ENCODE peak calls at places on chromosome 7, in four cellular contexts. K is neuronal stem cell, P is mesendoderm, R is mesenchymal stem cell. E is an unnamed sample.

GRCh38 chr7:137001041-137001440 is 132.6 kb downstream of the CHRM2 start:
- DNase-seq in P (no peak), K (no peak), R (peak; percentile 34), E (no peak)

GRCh38 chr7:135291809-135292253 is 58.2 kb downstream of the STRA8 start:
- DNase-seq in P (no peak), R (no peak), K (no peak), E (peak; percentile 8)

GRCh38 chr7:102412548-102412947 is 16.4 kb downstream of the PRKRIP1 start:
- DNase-seq in R (peak; percentile 28), K (no peak), P (peak; percentile 47), E (peak; percentile 53)

GRCh38 chr7:16989883-16990413 is 108.2 kb upstream of the AGR3 start:
- DNase-seq in P (no peak), K (no peak), R (peak; percentile 74), E (no peak)

GRCh38 chr7:33547880-33548279 is 357.5 kb upstream of the BMPER start:
- DNase-seq in K (no peak), R (peak; percentile 37), P (no peak), E (no peak)

GRCh38 chr7:99794585-99795502 is 10.9 kb upstream of the CYP3A4 start:
- DNase-seq in K (no peak), R (no peak), P (no peak), E (no peak)

GRCh38 chr7:127876393-127876792 is 154.8 kb downstream of the LRRC4 start:
- DNase-seq in P (no peak), R (no peak), K (no peak), E (no peak)

GRCh38 chr7:101865031-101865824 is 47.8 kb downstream of the CUX1 start:
- DNase-seq in K (no peak), P (no peak), R (peak; percentile 34), E (no peak)

GRCh38 chr7:22278660-22279059 is 78.3 kb downstream of the RAPGEF5 start:
- DNase-seq in R (no peak), K (no peak), P (no peak), E (no peak)

GRCh38 chr7:66847879-66848810 is 72.9 kb upstream of the TMEM248 start:
- DNase-seq in R (peak; percentile 92), K (no peak), P (peak; percentile 51), E (peak; percentile 55)

GRCh38 chr7:35430547-35431153 is 176.8 kb upstream of the TBX20 start:
- DNase-seq in R (no peak), P (peak; percentile 72), K (no peak), E (peak; percentile 68)

GRCh38 chr7:537911-538634 is 18.4 kb upstream of the PDGFA start:
- DNase-seq in R (peak; percentile 92), K (no peak), P (peak; percentile 93), E (peak; percentile 74)

GRCh38 chr7:102044984-102045673 is 227.7 kb downstream of the CUX1 start:
- DNase-seq in K (no peak), R (no peak), P (no peak), E (no peak)

GRCh38 chr7:17275749-17276671 is 22.4 kb upstream of the AHR start:
- DNase-seq in R (peak; percentile 78), P (no peak), K (no peak), E (no peak)

GRCh38 chr7:155090647-155091046 is 20.5 kb downstream of the HTR5A start:
- DNase-seq in K (no peak), P (no peak), R (no peak), E (no peak)

GRCh38 chr7:1865000-1865808 is 195.1 kb downstream of the ELFN1 start:
- DNase-seq in P (no peak), R (no peak), K (no peak), E (no peak)

GRCh38 chr7:36896956-36897594 is 172.8 kb upstream of the AOAH start:
- DNase-seq in K (no peak), P (peak; percentile 9), R (no peak), E (no peak)

GRCh38 chr7:33921216-33921938 is 16.0 kb downstream of the BMPER start:
- DNase-seq in R (peak; percentile 48), K (no peak), P (no peak), E (no peak)

GRCh38 chr7:131031100-131031868 is 296.4 kb upstream of the MKLN1 start:
- DNase-seq in R (no peak), K (no peak), P (no peak), E (no peak)

GRCh38 chr7:98978672-98979071 is 100.3 kb downstream of the TRRAP start:
- DNase-seq in R (no peak), P (no peak), K (no peak), E (no peak)

GRCh38 chr7:151428393-151429231 is 11.3 kb downstream of the CRYGN start:
- DNase-seq in R (peak; percentile 88), K (peak; percentile 64), P (peak; percentile 80), E (no peak)
- H2BK15ac ChIP-seq in R (no peak overlapping the region), K (no peak overlapping the region), P (no peak overlapping the region), E (no peak overlapping the region)

DNA sequence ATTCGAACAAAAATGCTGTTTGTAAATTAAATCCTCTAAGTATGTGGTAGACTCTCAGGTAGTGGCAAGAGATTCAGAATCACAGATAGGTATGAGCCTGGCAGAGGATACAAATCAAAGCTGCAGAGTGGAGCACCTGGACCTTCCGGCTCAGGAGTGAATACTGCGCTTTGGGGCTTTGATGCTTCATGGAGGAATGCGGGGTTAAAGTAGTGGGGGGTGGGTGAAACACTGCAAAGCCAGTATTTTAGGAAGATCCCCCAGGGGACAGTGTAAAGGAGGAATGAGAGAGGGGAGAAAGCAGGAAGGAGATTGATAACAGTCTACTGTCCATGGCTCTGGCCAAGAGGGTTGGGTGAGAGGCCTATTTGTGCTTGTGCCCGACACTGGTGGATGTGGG is 43.2 kb downstream of the CREB5 start:
- DNase-seq in K (no peak), R (no peak), P (no peak), E (no peak)
- H2BK15ac ChIP-seq in K (no peak overlapping the region), R (no peak overlapping the region), P (no peak overlapping the region), E (no peak overlapping the region)

DNA sequence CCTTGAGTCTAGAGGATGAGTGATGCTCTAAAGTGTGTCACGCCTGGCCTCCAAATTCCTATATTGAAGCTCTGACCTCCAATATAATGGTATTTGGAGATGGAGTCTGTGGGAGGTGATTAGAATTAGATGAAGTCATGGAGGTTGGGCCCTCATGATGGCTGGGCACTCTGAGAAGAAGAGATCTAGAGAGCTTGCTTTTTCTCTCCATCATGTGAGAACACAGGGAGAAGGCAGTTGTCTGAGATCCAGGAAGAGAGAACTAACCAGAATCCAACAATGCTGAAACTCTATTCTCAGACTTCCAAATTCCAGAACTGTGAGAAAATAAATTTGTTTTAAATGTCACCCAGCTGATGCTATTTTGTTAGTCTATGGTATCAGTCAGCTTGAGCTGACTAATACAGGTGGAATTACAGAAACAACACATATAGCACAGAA is 15.1 kb downstream of the RNF216 start:
- DNase-seq in P (no peak), K (no peak), R (peak; percentile 50), E (no peak)
- H2BK15ac ChIP-seq in P (no peak overlapping the region), K (no peak overlapping the region), R (no peak overlapping the region), E (no peak overlapping the region)

DNA sequence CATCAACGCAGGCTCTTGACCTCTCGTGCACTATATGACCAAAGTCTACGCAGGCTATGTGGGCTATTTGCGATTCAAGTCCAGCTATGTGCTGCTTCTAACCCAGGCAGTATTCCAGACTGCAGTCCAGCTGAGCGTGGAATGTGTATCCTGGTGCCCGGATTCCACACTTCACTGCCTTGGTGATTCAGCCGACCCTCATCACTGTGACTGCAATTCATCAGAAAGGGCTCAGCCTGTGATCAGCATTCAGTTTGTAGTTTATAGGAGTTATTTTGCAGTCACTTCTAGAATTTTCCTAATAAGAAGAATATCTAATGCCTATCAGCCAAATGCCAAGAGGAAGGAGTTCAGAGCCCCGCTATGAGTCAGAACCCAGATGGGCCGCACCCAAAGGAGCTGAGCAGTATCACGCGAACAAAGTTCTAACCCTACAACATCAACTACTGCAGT is 119.8 kb upstream of the LANCL2 start:
- DNase-seq in K (no peak), R (peak; percentile 74), P (no peak), E (no peak)
- H2BK15ac ChIP-seq in K (no peak overlapping the region), R (no peak overlapping the region), P (no peak overlapping the region), E (no peak overlapping the region)

GRCh38 chr7:96998333-96998732 is 7.0 kb upstream of the DLX6 start:
- DNase-seq in K (no peak), R (no peak), P (peak; percentile 30), E (peak; percentile 28)

GRCh38 chr7:96997512-96998032 is 7.8 kb upstream of the DLX6 start:
- DNase-seq in R (no peak), K (peak; percentile 27), P (peak; percentile 42), E (no peak)

GRCh38 chr7:96996111-96996936 is 9.0 kb upstream of the DLX6 start:
- DNase-seq in R (no peak), P (peak; percentile 66), K (peak; percentile 48), E (peak; percentile 73)

GRCh38 chr7:96995406-96996110 is 9.8 kb upstream of the DLX6 start:
- DNase-seq in P (no peak), K (peak; percentile 3), R (no peak), E (no peak)

DNA sequence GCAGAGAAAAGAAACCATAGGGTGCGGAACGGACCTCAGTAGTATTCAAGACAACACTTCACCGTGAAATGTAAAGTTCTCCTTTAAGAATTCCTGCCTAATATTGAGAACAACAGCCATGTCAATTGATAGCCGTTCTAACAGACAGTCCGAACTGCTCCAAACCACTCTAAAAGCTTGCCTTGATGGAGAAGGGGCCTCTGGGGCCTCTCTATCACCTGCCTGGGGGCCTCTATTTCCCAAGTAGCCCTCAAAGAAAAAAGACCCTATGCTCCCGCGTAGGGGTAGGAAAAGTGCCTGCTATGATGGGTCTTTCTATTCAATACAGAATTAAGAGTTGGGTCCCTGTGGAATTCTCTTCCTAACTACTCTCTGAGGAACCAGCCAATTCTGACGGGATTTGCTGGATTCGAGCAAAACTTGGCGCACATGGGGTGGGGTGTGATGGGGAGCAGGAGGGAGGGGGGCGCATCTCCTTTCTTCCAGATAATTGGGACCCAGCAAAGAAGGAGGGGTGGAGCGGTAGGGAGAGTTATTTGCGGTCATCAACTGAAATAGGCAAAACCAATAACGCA is 8.3 kb upstream of the DLX6 start:
- DNase-seq in K (peak; percentile 4), R (no peak), P (no peak), E (no peak)
- H2BK15ac ChIP-seq in K (no peak overlapping the region), R (no peak overlapping the region), P (no peak overlapping the region), E (no peak overlapping the region)

DNA sequence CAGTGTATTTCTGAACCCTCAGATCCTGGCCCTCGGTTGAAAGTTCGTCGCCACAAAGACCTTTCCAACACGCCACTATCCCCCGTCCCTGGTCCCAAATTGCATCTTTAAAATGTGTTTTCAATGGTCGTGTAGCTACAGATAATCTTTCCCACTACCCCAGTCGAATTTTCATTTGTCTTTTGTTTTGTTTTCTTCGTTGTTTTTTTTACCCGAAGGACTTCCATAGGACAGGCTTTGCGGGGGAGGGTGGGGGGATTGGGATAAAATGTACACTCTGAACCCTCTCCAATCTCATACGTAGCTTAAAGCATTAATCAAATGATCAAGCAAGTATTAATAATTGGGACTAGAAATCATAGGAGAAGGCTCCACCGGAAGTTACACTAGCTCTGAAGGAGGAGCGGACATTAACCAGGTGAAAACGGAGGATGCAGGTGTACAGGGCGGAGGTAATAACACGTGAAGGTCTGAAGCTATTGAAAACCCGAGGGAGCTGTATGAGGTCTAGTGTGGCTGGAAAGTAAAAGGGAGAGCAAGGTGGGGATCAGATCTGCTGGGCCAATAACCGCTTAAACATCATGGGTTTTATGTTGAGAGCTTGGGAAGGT is 32.8 kb upstream of the PHF14 start:
- DNase-seq in K (no peak), P (no peak), R (peak; percentile 7), E (no peak)
- H2BK15ac ChIP-seq in K (no peak overlapping the region), P (no peak overlapping the region), R (no peak overlapping the region), E (no peak overlapping the region)

DNA sequence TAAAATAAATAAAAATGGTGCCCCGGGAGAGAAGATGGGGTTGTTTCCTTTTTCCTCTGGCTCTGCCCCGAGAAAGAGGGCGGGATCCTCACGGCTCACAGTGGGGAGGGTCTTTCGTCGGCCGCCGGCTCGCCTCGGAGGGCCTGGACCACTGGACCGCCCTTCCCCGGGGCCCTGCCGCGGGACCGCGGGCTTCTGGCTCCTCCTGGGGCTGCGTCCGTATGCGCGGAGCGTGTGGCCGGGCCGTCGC is 3.5 kb upstream of the IGF2BP3 start:
- DNase-seq in K (no peak), P (peak; percentile 71), R (no peak), E (no peak)
- H2BK15ac ChIP-seq in K (peak overlapping the region; percentile 96), P (no peak overlapping the region), R (peak overlapping the region; percentile 69), E (no peak overlapping the region)